ENCODE peak calls at places on chromosome 5, in four cellular contexts. A is HCT116, L is SK-N-SH, H is GM23338. D is an unnamed sample. For H3K4me1, the result is how much of the 10 kb centered on the place peaks cover.

GRCh38 chr5:134106991-134107701 is 7.3 kb upstream of the TCF7 start:
- DNase-seq in A (no peak), L (peak), H (no peak), D (no peak)

GRCh38 chr5:125412051-125412560 is 665.7 kb upstream of the ZNF608 start:
- DNase-seq in A (no peak), L (no peak), H (peak), D (no peak)

GRCh38 chr5:80631277-80632259 is 22.9 kb upstream of the MSH3 start:
- DNase-seq in A (no peak), L (no peak), H (no peak), D (no peak)

GRCh38 chr5:15008476-15008875 is 136.9 kb upstream of the ANKH start:
- DNase-seq in A (peak), L (no peak), H (peak), D (peak)

GRCh38 chr5:122170630-122171029 is 41.3 kb downstream of the ZNF474 start:
- DNase-seq in A (no peak), L (no peak), H (peak), D (no peak)

GRCh38 chr5:95684361-95684760 is 1.6 kb upstream of the SPATA9 start:
- DNase-seq in A (no peak), L (no peak), H (no peak), D (no peak)

GRCh38 chr5:176171171-176171760 is 67.0 kb upstream of the SIMC1 start:
- DNase-seq in A (no peak), L (no peak), H (no peak), D (no peak)

GRCh38 chr5:43305948-43306563 is 7.2 kb downstream of the HMGCS1 start:
- DNase-seq in A (peak), L (peak), H (peak), D (no peak)

GRCh38 chr5:27216367-27216941 is 178.1 kb upstream of the CDH9 start:
- DNase-seq in A (no peak), L (no peak), H (no peak), D (no peak)

GRCh38 chr5:61029456-61030162 is 84.6 kb downstream of the NDUFAF2 start:
- DNase-seq in A (no peak), L (no peak), H (no peak), D (no peak)

GRCh38 chr5:155079698-155080097 is 66.1 kb downstream of the KIF4B start:
- DNase-seq in A (no peak), L (no peak), H (no peak), D (no peak)

GRCh38 chr5:57503433-57503832 is 20.8 kb upstream of the ACTBL2 start:
- DNase-seq in A (no peak), L (no peak), H (no peak), D (no peak)

GRCh38 chr5:31995714-31996113 is 178.4 kb downstream of the GOLPH3 start:
- DNase-seq in A (no peak), L (no peak), H (no peak), D (no peak)

GRCh38 chr5:95647886-95648860 is 1.6 kb downstream of the RFESD start:
- DNase-seq in A (no peak), L (no peak), H (no peak), D (no peak)

GRCh38 chr5:152560508-152561137 is 155.5 kb upstream of the NMUR2 start:
- DNase-seq in A (peak), L (peak), H (peak), D (no peak)

GRCh38 chr5:10914741-10915480 is 153.9 kb upstream of the DAP start:
- DNase-seq in A (no peak), L (no peak), H (no peak), D (no peak)

GRCh38 chr5:10913181-10913810 is 152.3 kb upstream of the DAP start:
- DNase-seq in A (no peak), L (no peak), H (no peak), D (no peak)

GRCh38 chr5:10910261-10910660 is 149.2 kb upstream of the DAP start:
- DNase-seq in A (no peak), L (no peak), H (no peak), D (no peak)

GRCh38 chr5:10912435-10912834 is 151.4 kb upstream of the DAP start:
- DNase-seq in A (no peak), L (no peak), H (no peak), D (no peak)

GRCh38 chr5:10913846-10914245 is 152.8 kb upstream of the DAP start:
- DNase-seq in A (no peak), L (no peak), H (no peak), D (no peak)
- TF ChIP-seq POLR2AphosphoS5 in A (no peak), L (no peak), H (no peak), D (no peak)

GRCh38 chr5:68257207-68257606 is 41.7 kb downstream of the PIK3R1 start:
- DNase-seq in A (no peak), L (no peak), H (no peak), D (no peak)
- H3K4me1 ChIP-seq in A (under half), L (half or more), H (under half), D (half or more)

GRCh38 chr5:1127991-1128785 is 16.3 kb upstream of the SLC12A7 start:
- DNase-seq in A (no peak), L (no peak), H (no peak), D (no peak)
- H3K27ac ChIP-seq in A (no peak), L (no peak), H (no peak), D (peak)

GRCh38 chr5:9194509-9194908 is 351.4 kb downstream of the SEMA5A start:
- DNase-seq in A (no peak), L (peak), H (no peak), D (no peak)
- TF ChIP-seq POLR2AphosphoS5 in A (no peak), L (no peak), H (no peak), D (no peak)

DNA sequence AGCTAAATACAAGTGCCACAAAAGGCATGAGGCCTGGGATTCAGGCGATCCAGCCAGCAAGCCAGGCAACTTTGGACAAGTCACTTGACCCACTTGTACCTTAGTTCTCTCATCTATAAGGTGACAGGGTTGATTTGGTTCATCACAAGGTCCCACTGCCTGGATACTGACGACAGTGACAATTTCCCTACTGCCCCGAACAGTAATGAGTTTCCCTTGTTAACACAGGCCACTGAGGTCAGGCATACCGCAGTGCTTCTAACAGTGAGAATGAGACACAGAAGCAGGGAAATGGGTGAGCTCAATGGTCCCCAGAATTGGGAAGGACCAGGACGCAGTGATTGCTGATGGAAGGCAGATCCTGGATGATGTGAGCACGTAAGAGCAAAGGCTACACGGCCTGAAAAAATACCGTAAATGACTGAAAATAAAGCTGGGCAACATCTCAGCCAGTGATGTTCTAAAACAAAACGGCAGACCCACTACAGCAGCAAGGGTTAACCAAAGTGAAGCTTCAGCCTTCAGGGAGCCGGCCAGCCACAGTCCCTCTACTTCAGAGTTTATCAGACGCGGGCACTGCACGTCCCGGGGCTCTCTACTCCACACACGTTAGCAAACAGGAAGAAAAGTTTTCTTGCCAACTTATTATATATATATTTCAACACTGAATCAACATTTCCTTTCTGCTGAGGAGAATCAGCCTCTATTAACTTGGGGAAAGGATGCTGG is 846 bp downstream of the MGAT1 start:
- DNase-seq in A (no peak), L (peak), H (no peak), D (no peak)
- H3K4me1 ChIP-seq in A (under half), L (under half), H (under half), D (half or more)

GRCh38 chr5:172686539-172687390 is 45.7 kb downstream of the NEURL1B start:
- DNase-seq in A (no peak), L (no peak), H (no peak), D (no peak)

GRCh38 chr5:172686111-172686510 is 45.0 kb downstream of the NEURL1B start:
- DNase-seq in A (no peak), L (no peak), H (no peak), D (no peak)

GRCh38 chr5:172689801-172690200 is 48.7 kb downstream of the NEURL1B start:
- DNase-seq in A (no peak), L (no peak), H (no peak), D (no peak)

GRCh38 chr5:172688735-172689572 is 47.9 kb downstream of the NEURL1B start:
- DNase-seq in A (no peak), L (peak), H (no peak), D (no peak)

GRCh38 chr5:172687983-172688734 is 47.1 kb downstream of the NEURL1B start:
- DNase-seq in A (no peak), L (peak), H (no peak), D (no peak)
- H3K27ac ChIP-seq in A (peak), L (peak), H (no peak), D (peak)

GRCh38 chr5:113118298-113118697 is 141.7 kb downstream of the DCP2 start:
- DNase-seq in A (no peak), L (peak), H (no peak), D (no peak)
- TF ChIP-seq POLR2AphosphoS5 in A (no peak), L (no peak), H (no peak), D (no peak)

DNA sequence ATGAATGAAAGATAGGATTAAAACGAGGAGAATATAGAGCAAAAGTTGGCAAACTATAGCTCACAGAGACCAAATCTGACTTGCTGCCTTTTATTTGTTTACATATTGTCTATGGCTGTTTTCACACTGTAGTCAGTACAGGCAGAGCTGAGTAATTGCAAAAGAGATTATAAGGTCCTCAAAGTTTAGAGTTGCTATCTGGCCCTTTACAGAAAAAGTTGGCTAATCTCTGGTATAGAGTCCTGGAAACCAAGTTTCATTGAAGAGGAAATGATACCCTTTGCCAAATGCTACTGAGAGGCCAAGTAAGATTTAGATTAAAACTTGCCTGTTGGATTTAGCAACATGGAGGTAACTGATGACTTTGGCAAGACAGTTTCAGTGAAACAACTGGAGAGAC is 36.0 kb downstream of the LYRM7 start:
- DNase-seq in A (no peak), L (no peak), H (no peak), D (no peak)
- H3K4me1 ChIP-seq in A (under half), L (under half), H (under half), D (under half)

GRCh38 chr5:38782185-38782584 is 63.6 kb upstream of the OSMR start:
- DNase-seq in A (no peak), L (no peak), H (no peak), D (no peak)
- H3K27ac ChIP-seq in A (no peak), L (no peak), H (no peak), D (no peak)

D was measured in suprapubic skin.